ENCODE peak calls at places on chromosomes 13 and 19, in six cellular contexts. One of them, this sample, is unnamed.

GRCh38 chr13:39676315-39676876 is 20.9 kb downstream of the COG6 start:
- DNase-seq in WTC11: no peak
- DNase-seq in GM12878: no peak
- DNase-seq in K562: peak
- DNase-seq in endothelial cell of umbilical vein: peak
- DNase-seq in HepG2: peak
- DNase-seq in this sample: peak

GRCh38 chr13:100611678-100612492 is 23.3 kb upstream of the GGACT start:
- DNase-seq in K562: peak
- DNase-seq in GM12878: no peak
- DNase-seq in HepG2: no peak
- DNase-seq in WTC11: no peak
- DNase-seq in endothelial cell of umbilical vein: no peak
- DNase-seq in this sample: no peak

GRCh38 chr13:31198524-31198923 is 1.3 kb upstream of the B3GLCT start:
- DNase-seq in K562: no peak
- DNase-seq in GM12878: no peak
- DNase-seq in HepG2: no peak
- DNase-seq in WTC11: no peak
- DNase-seq in endothelial cell of umbilical vein: no peak
- DNase-seq in this sample: peak

GRCh38 chr13:113448885-113449692 is 4.2 kb downstream of the ADPRHL1 start:
- DNase-seq in HepG2: peak
- DNase-seq in WTC11: no peak
- DNase-seq in endothelial cell of umbilical vein: no peak
- DNase-seq in K562: peak
- DNase-seq in GM12878: peak
- DNase-seq in this sample: peak

GRCh38 chr19:29942404-29943261 is 594 bp downstream of the URI1 start:
- DNase-seq in endothelial cell of umbilical vein: peak
- DNase-seq in GM12878: no peak
- DNase-seq in K562: peak
- DNase-seq in HepG2: peak
- DNase-seq in WTC11: peak
- DNase-seq in this sample: peak

GRCh38 chr13:49641810-49642291 is 13.5 kb downstream of the ARL11 start:
- DNase-seq in GM12878: no peak
- DNase-seq in HepG2: no peak
- DNase-seq in WTC11: no peak
- DNase-seq in K562: peak
- DNase-seq in endothelial cell of umbilical vein: no peak
- DNase-seq in this sample: peak

GRCh38 chr13:85632526-85633215 is 166.5 kb downstream of the SLITRK6 start:
- DNase-seq in GM12878: no peak
- DNase-seq in endothelial cell of umbilical vein: no peak
- DNase-seq in K562: no peak
- DNase-seq in WTC11: no peak
- DNase-seq in HepG2: no peak
- DNase-seq in this sample: no peak

GRCh38 chr13:104875008-104875762 is 1660.3 kb downstream of the EFNB2 start:
- DNase-seq in endothelial cell of umbilical vein: no peak
- DNase-seq in K562: no peak
- DNase-seq in HepG2: no peak
- DNase-seq in GM12878: no peak
- DNase-seq in WTC11: no peak
- DNase-seq in this sample: no peak

GRCh38 chr13:87777395-87777794 is 106.2 kb downstream of the SLITRK5 start:
- DNase-seq in endothelial cell of umbilical vein: no peak
- DNase-seq in K562: no peak
- DNase-seq in GM12878: no peak
- DNase-seq in WTC11: no peak
- DNase-seq in HepG2: peak
- DNase-seq in this sample: no peak

GRCh38 chr13:89784161-89784809 is 1563.2 kb upstream of the MIR17HG start:
- DNase-seq in HepG2: no peak
- DNase-seq in GM12878: no peak
- DNase-seq in endothelial cell of umbilical vein: no peak
- DNase-seq in K562: no peak
- DNase-seq in WTC11: no peak
- DNase-seq in this sample: no peak
- TF ChIP-seq CTCF in HepG2: no peak
- TF ChIP-seq CTCF in GM12878: no peak
- TF ChIP-seq CTCF in endothelial cell of umbilical vein: no peak
- TF ChIP-seq CTCF in K562: no peak
- TF ChIP-seq CTCF in WTC11: no peak
- TF ChIP-seq CTCF in this sample: no peak

GRCh38 chr19:53466726-53467125 is 807 bp upstream of the ZNF813 start:
- DNase-seq in HepG2: no peak
- DNase-seq in GM12878: no peak
- DNase-seq in endothelial cell of umbilical vein: peak
- DNase-seq in K562: no peak
- DNase-seq in WTC11: no peak
- DNase-seq in this sample: no peak
- TF ChIP-seq MAX in HepG2: no peak
- TF ChIP-seq MAX in GM12878: no peak
- TF ChIP-seq MAX in endothelial cell of umbilical vein: no peak
- TF ChIP-seq MAX in K562: no peak
- TF ChIP-seq MAX in WTC11: no peak
- TF ChIP-seq MAX in this sample: no peak

DNA sequence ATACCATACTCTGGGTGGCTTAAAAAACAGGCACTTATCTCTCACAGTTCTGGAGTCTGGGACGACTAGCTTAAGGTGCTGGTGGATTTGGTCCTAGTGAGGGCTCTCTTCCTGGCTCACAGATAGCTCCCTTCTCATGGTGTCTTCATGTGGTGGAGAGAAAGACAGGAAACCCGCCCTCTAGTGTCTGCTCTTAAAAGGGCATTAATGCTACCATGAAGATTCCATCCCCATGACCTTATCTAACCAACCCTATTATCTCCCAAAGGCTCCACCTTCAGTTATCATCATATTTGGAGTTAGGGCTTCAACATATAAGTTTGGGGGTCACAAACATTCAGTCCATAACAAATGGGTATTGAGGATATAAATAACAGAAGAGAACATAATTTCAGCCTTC is 139.4 kb downstream of the HS6ST3 start:
- DNase-seq in endothelial cell of umbilical vein: peak
- DNase-seq in HepG2: peak
- DNase-seq in K562: peak
- DNase-seq in GM12878: no peak
- DNase-seq in WTC11: no peak
- DNase-seq in this sample: peak
- TF ChIP-seq CTCF in endothelial cell of umbilical vein: peak
- TF ChIP-seq CTCF in HepG2: peak
- TF ChIP-seq CTCF in K562: peak
- TF ChIP-seq CTCF in GM12878: peak
- TF ChIP-seq CTCF in WTC11: peak
- TF ChIP-seq CTCF in this sample: peak

GRCh38 chr19:12913871-12914690 is 5.0 kb downstream of the SYCE2 start:
- DNase-seq in WTC11: no peak
- DNase-seq in K562: no peak
- DNase-seq in endothelial cell of umbilical vein: no peak
- DNase-seq in HepG2: peak
- DNase-seq in GM12878: no peak
- DNase-seq in this sample: peak

GRCh38 chr19:12907166-12907565 is 11.9 kb downstream of the SYCE2 start:
- DNase-seq in WTC11: no peak
- DNase-seq in endothelial cell of umbilical vein: no peak
- DNase-seq in K562: no peak
- DNase-seq in GM12878: no peak
- DNase-seq in HepG2: no peak
- DNase-seq in this sample: no peak

GRCh38 chr19:12918253-12918652 is 840 bp downstream of the SYCE2 start:
- DNase-seq in HepG2: no peak
- DNase-seq in WTC11: no peak
- DNase-seq in K562: no peak
- DNase-seq in endothelial cell of umbilical vein: no peak
- DNase-seq in GM12878: no peak
- DNase-seq in this sample: no peak

DNA sequence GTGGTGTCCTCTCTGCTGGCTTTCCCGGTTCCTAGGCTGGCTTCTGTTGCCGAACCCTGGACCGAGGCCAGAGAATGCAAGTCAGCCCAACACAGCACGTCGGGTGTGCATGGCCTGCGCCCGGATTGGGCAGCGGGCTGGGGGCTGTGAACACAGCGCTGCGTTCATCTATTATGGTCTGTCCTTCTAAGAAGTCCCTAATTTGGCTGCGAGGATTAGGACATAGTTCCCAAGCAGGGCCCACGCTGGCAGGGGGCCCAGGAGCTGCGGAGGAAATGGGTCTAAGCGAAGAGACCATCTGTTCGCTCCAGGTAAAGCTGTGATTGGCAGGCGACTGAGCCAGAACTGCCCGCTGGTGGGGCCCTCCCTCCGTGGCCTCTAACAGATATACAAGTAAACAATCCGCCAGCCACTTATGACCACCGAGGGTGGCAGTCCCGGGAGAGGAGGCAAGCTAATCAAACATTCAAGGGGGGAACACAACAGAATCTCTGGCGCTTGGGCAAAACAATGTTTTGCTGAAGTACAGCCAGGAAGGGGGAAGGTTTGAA is 6.0 kb downstream of the SYCE2 start:
- DNase-seq in HepG2: peak
- DNase-seq in K562: peak
- DNase-seq in endothelial cell of umbilical vein: peak
- DNase-seq in GM12878: no peak
- DNase-seq in WTC11: peak
- DNase-seq in this sample: no peak
- TF ChIP-seq MAX in HepG2: no peak
- TF ChIP-seq MAX in K562: no peak
- TF ChIP-seq MAX in endothelial cell of umbilical vein: no peak
- TF ChIP-seq MAX in GM12878: no peak
- TF ChIP-seq MAX in WTC11: no peak
- TF ChIP-seq MAX in this sample: no peak

DNA sequence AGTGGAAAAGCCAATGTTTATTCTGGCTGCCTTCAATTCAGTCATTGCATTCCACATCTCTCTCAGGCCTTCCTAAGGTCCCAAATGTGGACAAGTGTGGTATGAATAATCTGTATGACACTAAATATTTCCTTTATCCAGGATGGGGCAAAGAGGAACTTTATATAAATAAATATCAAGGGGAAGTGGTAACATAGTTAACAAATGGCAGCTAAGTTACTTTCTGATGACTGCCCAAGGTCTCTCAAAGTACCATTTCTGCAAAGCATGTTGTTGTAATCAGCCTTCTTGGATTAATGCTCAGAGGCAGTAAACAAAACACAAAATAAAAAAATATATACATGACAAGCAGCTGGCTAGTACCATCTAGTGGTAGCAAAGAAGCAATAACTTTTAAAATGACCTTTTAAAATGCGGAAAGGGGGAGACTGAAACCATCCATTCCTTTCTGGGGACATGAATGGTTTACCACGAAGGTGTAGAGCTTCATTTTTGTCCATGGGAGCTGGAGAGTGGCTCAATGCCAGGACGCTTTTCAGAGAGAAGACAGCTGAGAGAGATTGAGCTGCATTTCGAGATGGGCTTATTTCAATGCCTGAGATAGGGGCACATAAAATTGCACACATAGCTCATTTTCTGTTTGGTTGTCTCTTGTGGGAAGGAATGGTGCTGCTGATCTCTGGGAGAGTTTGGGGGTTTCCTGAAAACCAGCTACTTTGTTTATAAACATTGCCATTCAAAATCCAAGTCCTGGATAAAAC is 259.2 kb downstream of the RFC3 start:
- DNase-seq in GM12878: no peak
- DNase-seq in K562: no peak
- DNase-seq in endothelial cell of umbilical vein: peak
- DNase-seq in HepG2: peak
- DNase-seq in WTC11: no peak
- DNase-seq in this sample: peak
- TF ChIP-seq CTCF in GM12878: peak
- TF ChIP-seq CTCF in K562: no peak
- TF ChIP-seq CTCF in endothelial cell of umbilical vein: peak
- TF ChIP-seq CTCF in HepG2: peak
- TF ChIP-seq CTCF in WTC11: peak
- TF ChIP-seq CTCF in this sample: no peak

DNA sequence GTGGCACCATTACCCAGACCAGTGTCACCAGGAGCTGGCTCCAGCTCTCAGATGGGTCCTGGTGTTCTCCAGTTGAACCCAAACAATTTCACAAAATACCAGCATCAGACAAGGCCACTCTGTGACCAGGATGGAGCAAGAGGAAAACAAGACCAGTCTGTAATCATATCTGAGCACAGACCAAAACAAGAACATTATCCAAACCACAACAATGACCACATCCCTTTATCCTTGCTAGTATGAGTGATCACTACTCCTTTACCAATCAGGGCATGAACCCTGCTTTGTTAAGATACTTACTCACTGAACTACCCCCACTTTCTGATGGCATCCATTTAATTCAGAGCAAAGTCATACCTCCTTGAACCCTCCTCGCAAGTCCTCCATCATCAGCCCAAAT is 145.9 kb downstream of the NUFIP1 start:
- DNase-seq in WTC11: no peak
- DNase-seq in GM12878: no peak
- DNase-seq in endothelial cell of umbilical vein: no peak
- DNase-seq in HepG2: no peak
- DNase-seq in K562: no peak
- DNase-seq in this sample: peak
- TF ChIP-seq MAX in WTC11: no peak
- TF ChIP-seq MAX in GM12878: no peak
- TF ChIP-seq MAX in endothelial cell of umbilical vein: no peak
- TF ChIP-seq MAX in HepG2: no peak
- TF ChIP-seq MAX in K562: no peak
- TF ChIP-seq MAX in this sample: no peak

DNA sequence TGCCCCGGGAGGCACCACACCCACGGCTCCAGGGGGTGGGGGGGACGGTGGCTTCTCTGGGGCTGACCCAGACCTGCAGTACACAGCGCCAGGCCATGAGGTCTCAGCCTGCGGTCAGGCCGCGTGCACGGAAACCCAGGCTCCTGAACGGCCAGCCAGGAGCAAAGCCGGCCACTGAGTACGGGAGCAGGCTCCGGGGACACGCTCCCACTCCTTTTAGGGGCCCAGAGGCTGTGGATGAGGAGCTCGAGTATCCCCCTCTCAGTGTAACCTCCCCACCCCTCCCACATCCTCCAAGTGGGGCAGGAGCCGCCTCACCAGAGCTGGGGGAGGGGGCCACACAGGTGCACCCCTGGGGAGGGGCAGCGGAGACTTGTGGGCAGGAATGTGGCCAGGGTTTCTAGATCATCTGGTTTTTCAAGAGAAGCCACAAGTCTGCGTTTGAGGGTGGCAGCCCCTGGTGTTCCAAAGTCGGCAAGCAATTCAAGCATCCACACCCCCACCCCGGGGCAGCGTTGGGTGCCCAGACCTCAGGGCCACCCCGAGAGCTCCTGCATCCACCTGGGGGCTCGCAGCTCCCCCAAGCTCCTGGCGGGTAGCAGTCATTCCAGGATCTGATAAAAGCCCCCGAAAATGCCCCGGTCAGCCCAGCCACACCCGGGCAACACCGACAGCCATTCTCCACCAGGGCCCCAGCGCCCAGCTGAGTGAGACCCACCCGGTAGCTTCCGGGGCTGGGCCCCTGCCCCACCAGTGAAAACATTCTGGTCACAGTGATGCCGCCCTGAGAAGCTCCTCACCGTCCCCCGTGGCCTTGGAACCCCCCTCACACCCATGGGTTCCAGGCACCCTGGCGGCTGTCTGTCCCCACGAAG is 6.1 kb downstream of the SBNO2 start:
- DNase-seq in GM12878: no peak
- DNase-seq in HepG2: no peak
- DNase-seq in endothelial cell of umbilical vein: no peak
- DNase-seq in K562: no peak
- DNase-seq in WTC11: peak
- DNase-seq in this sample: no peak
- TF ChIP-seq CTCF in GM12878: no peak
- TF ChIP-seq CTCF in HepG2: no peak
- TF ChIP-seq CTCF in endothelial cell of umbilical vein: no peak
- TF ChIP-seq CTCF in K562: no peak
- TF ChIP-seq CTCF in WTC11: no peak
- TF ChIP-seq CTCF in this sample: no peak

This sample was measured in NB4.